ENCODE peak calls at places on chromosomes 5 and 9, in five cellular contexts. U is heart left ventricle; I is prostate gland; E is fibroblast of gingiva; L is stimulated activated CD4-positive, alpha-beta T cell treated with anti-CD3 and anti-CD28 coated beads, Interleukin-15, amount 100 ng/mL, for 1 hour. Q is an unnamed sample.

GRCh38 chr5:10719965-10720364 is 41.1 kb downstream of the DAP start:
- DNase-seq in I (no peak), L (no peak), U (no peak), E (peak; percentile 76), Q (no peak)

GRCh38 chr5:122882836-122883235 is 37.4 kb downstream of the SNX24 start:
- DNase-seq in L (no peak), E (peak; percentile 6), U (no peak), I (no peak), Q (no peak)

GRCh38 chr5:76942581-76942980 is 10.3 kb upstream of the CRHBP start:
- DNase-seq in I (no peak), E (peak; percentile 63), U (no peak), L (no peak), Q (no peak)

GRCh38 chr9:78856781-78857180 is 559.9 kb downstream of the PSAT1 start:
- DNase-seq in L (no peak), E (no peak), U (no peak), I (no peak), Q (no peak)

GRCh38 chr9:34171753-34172535 is 6.9 kb upstream of the UBAP1 start:
- DNase-seq in U (no peak), L (no peak), E (no peak), I (no peak), Q (no peak)

GRCh38 chr9:134735441-134736175 is 94.0 kb downstream of the COL5A1 start:
- DNase-seq in I (no peak), U (peak; percentile 80), E (no peak), L (no peak), Q (no peak)

GRCh38 chr9:81146684-81147337 is 542.5 kb downstream of the TLE1 start:
- DNase-seq in L (no peak), E (no peak), U (no peak), I (no peak), Q (no peak)

GRCh38 chr5:176784218-176785165 is 25.9 kb upstream of the UNC5A start:
- DNase-seq in E (no peak), U (no peak), L (no peak), I (no peak), Q (no peak)

GRCh38 chr5:28734396-28734795 is 1696.0 kb upstream of the CDH9 start:
- DNase-seq in L (no peak), U (no peak), E (no peak), I (no peak), Q (no peak)

GRCh38 chr9:935348-935965 is 41.0 kb upstream of the DMRT3 start:
- DNase-seq in L (no peak), E (peak; percentile 10), I (no peak), U (no peak), Q (no peak)

GRCh38 chr5:17001418-17001817 is 65.3 kb upstream of the MYO10 start:
- DNase-seq in I (no peak), E (no peak), L (no peak), U (no peak), Q (no peak)

GRCh38 chr9:70924905-70925547 is 196.4 kb downstream of the TRPM3 start:
- DNase-seq in I (peak; percentile 45), L (no peak), U (peak; percentile 14), E (peak; percentile 93), Q (no peak)

GRCh38 chr5:150829744-150830143 is 16.6 kb upstream of the IRGM start:
- DNase-seq in E (no peak), L (no peak), U (no peak), I (no peak), Q (no peak)

GRCh38 chr9:81314525-81314924 is 374.8 kb downstream of the TLE1 start:
- DNase-seq in I (no peak), U (no peak), E (no peak), L (no peak), Q (no peak)

GRCh38 chr9:96854877-96855273 is 561 bp upstream of the ZNF782 start:
- DNase-seq in E (no peak), L (no peak), U (no peak), I (no peak), Q (no peak)

GRCh38 chr5:140244525-140245025 is 58.3 kb downstream of the PFDN1 start:
- DNase-seq in I (peak; percentile 90), U (peak; percentile 91), E (peak; percentile 86), L (peak; percentile 59), Q (peak; percentile 49)

GRCh38 chr5:164002653-164003052 is 497.2 kb downstream of the MAT2B start:
- DNase-seq in E (no peak), U (no peak), I (no peak), L (no peak), Q (no peak)

GRCh38 chr9:98034593-98035546 is 21.7 kb upstream of the NANS start:
- DNase-seq in L (peak; percentile 76), E (peak; percentile 53), I (peak; percentile 80), U (peak; percentile 82), Q (peak; percentile 79)

GRCh38 chr9:73008273-73008672 is 55.4 kb upstream of the ALDH1A1 start:
- DNase-seq in I (no peak), L (no peak), E (no peak), U (no peak), Q (no peak)

GRCh38 chr9:107465467-107466451 is 23.8 kb downstream of the KLF4 start:
- DNase-seq in L (no peak), I (peak; percentile 57), U (peak; percentile 65), E (peak; percentile 66), Q (no peak)

GRCh38 chr5:151107738-151108520 is 27.1 kb upstream of the TNIP1 start:
- DNase-seq in L (no peak), I (peak; percentile 52), E (peak; percentile 87), U (peak; percentile 74), Q (no peak)

GRCh38 chr9:19998823-19999455 is 210.1 kb upstream of the SLC24A2 start:
- DNase-seq in E (no peak), I (no peak), L (no peak), U (no peak), Q (no peak)

GRCh38 chr5:89343666-89344065 is 460.7 kb upstream of the MEF2C start:
- DNase-seq in L (no peak), U (no peak), E (no peak), I (no peak), Q (no peak)

GRCh38 chr9:81052846-81053245 is 636.5 kb downstream of the TLE1 start:
- DNase-seq in L (no peak), I (no peak), U (no peak), E (peak; percentile 78), Q (no peak)